ENCODE peak calls at places on chromosomes 3 and 15, in seven cellular contexts. O, M, X, E, Y, J and T are unnamed samples.

GRCh38 chr3:135117977-135118376 is 322.9 kb downstream of the EPHB1 start:
- DNase-seq in E (no peak), M (no peak), Y (no peak), J (no peak), O (no peak), X (no peak), T (no peak)

GRCh38 chr3:197718904-197719303 is 17.8 kb downstream of the RUBCN start:
- DNase-seq in M (no peak), O (no peak), J (peak), E (no peak), Y (no peak), X (no peak), T (no peak)

GRCh38 chr3:52434491-52435115 is 10.3 kb downstream of the SEMA3G start:
- DNase-seq in M (peak), J (no peak), X (no peak), O (no peak), Y (no peak), E (no peak), T (no peak)

GRCh38 chr3:115864912-115865311 is 241.6 kb downstream of the GAP43 start:
- DNase-seq in E (no peak), M (no peak), Y (no peak), J (no peak), X (no peak), O (no peak), T (no peak)

GRCh38 chr3:193732391-193732790 is 139.4 kb downstream of the OPA1 start:
- DNase-seq in J (peak), M (no peak), Y (no peak), O (no peak), X (no peak), E (no peak), T (no peak)

GRCh38 chr15:64209680-64210334 is 47.0 kb upstream of the PPIB start:
- DNase-seq in M (no peak), E (no peak), J (no peak), O (no peak), Y (peak), X (no peak), T (peak)

GRCh38 chr15:29252231-29252630 is 17.4 kb downstream of the NSMCE3 start:
- DNase-seq in O (no peak), Y (no peak), J (no peak), E (no peak), X (no peak), M (no peak), T (no peak)

GRCh38 chr3:142028174-142028833 is 121.0 kb downstream of the TFDP2 start:
- DNase-seq in Y (peak), M (no peak), O (no peak), X (peak), E (no peak), J (peak), T (peak)

GRCh38 chr3:99549918-99550603 is 88.3 kb upstream of the COL8A1 start:
- DNase-seq in Y (no peak), O (no peak), J (no peak), X (no peak), M (no peak), E (no peak), T (no peak)

GRCh38 chr3:169668081-169668956 is 4.8 kb upstream of the MECOM start:
- DNase-seq in E (no peak), J (no peak), M (no peak), Y (peak), O (no peak), X (peak), T (no peak)

GRCh38 chr15:96411056-96412031 is 80.8 kb downstream of the NR2F2 start:
- DNase-seq in Y (no peak), E (no peak), J (no peak), M (no peak), O (no peak), X (no peak), T (no peak)

GRCh38 chr15:41577863-41578735 is 19.1 kb downstream of the TYRO3 start:
- DNase-seq in M (no peak), X (no peak), J (no peak), Y (no peak), O (peak), E (no peak), T (no peak)

GRCh38 chr3:163218336-163218735 is 1721.7 kb downstream of the OTOL1 start:
- DNase-seq in M (no peak), O (no peak), E (no peak), X (no peak), J (no peak), Y (no peak), T (no peak)

GRCh38 chr3:146390967-146391366 is 78.4 kb downstream of the PLSCR2 start:
- DNase-seq in E (no peak), Y (no peak), M (no peak), J (peak), X (no peak), O (no peak), T (no peak)

GRCh38 chr3:46235425-46235824 is 6.8 kb upstream of the CCR3 start:
- DNase-seq in J (no peak), E (no peak), O (no peak), Y (no peak), M (no peak), X (no peak), T (no peak)

GRCh38 chr3:53303549-53303948 is 43.8 kb downstream of the DCP1A start:
- DNase-seq in X (no peak), M (no peak), E (no peak), J (no peak), O (no peak), Y (no peak), T (no peak)

GRCh38 chr3:126180477-126181397 is at the start of gene ALDH1L1:
- DNase-seq in Y (peak), O (peak), J (no peak), E (no peak), X (peak), M (peak), T (no peak)

GRCh38 chr3:112303811-112304325 is 9.9 kb upstream of the SLC9C1 start:
- DNase-seq in X (peak), E (no peak), Y (peak), J (no peak), O (no peak), M (no peak), T (no peak)

GRCh38 chr3:117074833-117075232 is 365.3 kb downstream of the TUSC7 start:
- DNase-seq in O (peak), E (no peak), X (no peak), Y (no peak), J (no peak), M (no peak), T (no peak)